ENCODE peak calls at places on chromosomes 16 and 17, in five cellular contexts. Z, R, K, T and M are unnamed samples.

GRCh38 chr16:83113317-83113716 is 486.5 kb downstream of the CDH13 start:
- DNase-seq in Z (no peak), T (no peak), R (peak; percentile 49), K (peak; percentile 59), M (no peak)

GRCh38 chr17:34163681-34164080 is 91.4 kb upstream of the CCL2 start:
- DNase-seq in R (peak; percentile 19), K (peak; percentile 81), T (no peak), Z (no peak), M (no peak)

GRCh38 chr16:10180771-10181163 is 1.5 kb downstream of the GRIN2A start:
- DNase-seq in K (peak; percentile 82), R (peak; percentile 7), T (no peak), Z (no peak), M (no peak)

GRCh38 chr17:7046127-7046724 is 2.3 kb upstream of the SLC16A11 start:
- DNase-seq in T (peak; percentile 92), R (no peak), Z (peak; percentile 85), K (peak; percentile 78), M (no peak)

GRCh38 chr16:20051147-20051546 is 22.5 kb downstream of the GPR139 start:
- DNase-seq in R (no peak), Z (no peak), T (no peak), K (no peak), M (no peak)

GRCh38 chr17:64025732-64026294 is 5.4 kb upstream of the ICAM2 start:
- DNase-seq in K (peak; percentile 89), T (peak; percentile 90), Z (peak; percentile 85), R (peak; percentile 88), M (peak; percentile 95)

GRCh38 chr17:3527896-3528603 is 29.6 kb downstream of the TRPV3 start:
- DNase-seq in R (no peak), K (no peak), T (no peak), Z (no peak), M (no peak)

GRCh38 chr17:47931848-47932247 is 9.5 kb upstream of the PNPO start:
- DNase-seq in K (no peak), Z (no peak), T (no peak), R (no peak), M (no peak)

GRCh38 chr16:50467559-50467942 is 80.6 kb upstream of the NKD1 start:
- DNase-seq in K (no peak), R (no peak), Z (no peak), T (no peak), M (no peak)
- H3K4me3 ChIP-seq in K (peak overlapping the region; percentile 18), R (no peak overlapping the region), Z (no peak overlapping the region), T (peak overlapping the region; percentile 33), M (no peak overlapping the region)

GRCh38 chr16:31875112-31875803 is 1.7 kb downstream of the ZNF267 start:
- DNase-seq in Z (no peak), R (no peak), T (no peak), K (peak; percentile 15), M (no peak)

GRCh38 chr16:31876955-31877828 is 3.6 kb downstream of the ZNF267 start:
- DNase-seq in Z (no peak), T (no peak), K (no peak), R (no peak), M (peak; percentile 49)

GRCh38 chr16:31873556-31874353 is at the start of gene ZNF267:
- DNase-seq in K (peak; percentile 96), T (peak; percentile 95), R (peak; percentile 95), Z (peak; percentile 96), M (peak; percentile 93)

GRCh38 chr16:31872201-31872600 is 1.4 kb upstream of the ZNF267 start:
- DNase-seq in K (no peak), R (no peak), Z (no peak), T (no peak), M (no peak)

GRCh38 chr16:31874354-31875111 is 926 bp downstream of the ZNF267 start:
- DNase-seq in R (no peak), K (no peak), Z (no peak), T (no peak), M (no peak)
- H3K4me1 ChIP-seq in R (peaks cover 52% of the 10 kb centered on the region), K (peaks cover 4% of the 10 kb centered on the region), Z (peaks cover 90% of the 10 kb centered on the region), T (peaks cover 56% of the 10 kb centered on the region), M (peaks cover 66% of the 10 kb centered on the region)

DNA sequence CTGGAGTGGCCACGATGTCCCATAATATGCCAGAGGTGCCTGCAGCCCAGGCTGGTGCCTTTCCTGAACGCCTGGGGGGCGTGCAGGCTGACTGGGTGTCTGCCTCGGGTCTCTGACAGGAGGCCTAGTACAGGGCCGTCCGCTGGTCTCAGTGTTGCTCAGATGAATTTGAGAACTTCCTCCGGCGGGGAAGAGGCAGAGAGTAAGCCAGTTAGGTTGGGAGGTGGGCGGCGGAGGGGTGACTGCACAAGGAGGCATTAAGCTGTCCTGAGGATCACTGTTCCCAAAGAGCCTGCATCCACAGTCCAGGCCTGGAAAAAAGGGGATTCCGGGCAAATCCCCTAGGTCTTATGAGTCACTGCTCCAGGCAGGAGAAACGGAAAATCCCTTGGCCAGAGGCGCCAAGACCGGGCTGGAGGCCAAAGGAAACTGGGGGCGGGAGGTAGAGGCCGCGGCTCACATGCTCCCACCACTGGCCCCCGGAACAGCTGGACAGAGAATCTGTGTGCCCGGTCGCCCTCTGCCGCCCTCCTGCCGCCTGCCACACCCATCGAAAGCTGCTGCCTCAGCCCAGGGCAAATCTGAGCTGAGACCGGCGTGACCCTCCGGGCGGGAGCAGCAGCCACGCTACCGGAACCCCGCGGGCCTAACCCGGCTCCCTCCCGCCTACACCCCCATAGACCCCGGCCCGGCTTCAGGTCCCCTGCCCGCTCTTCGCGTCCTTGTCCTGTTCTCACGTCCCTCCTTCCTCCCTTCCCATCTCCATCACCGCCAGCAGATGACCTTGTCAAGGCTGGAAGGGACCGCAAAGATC is 1.2 kb downstream of the TRIM47 start:
- DNase-seq in Z (peak; percentile 93), K (peak; percentile 44), T (peak; percentile 85), R (no peak), M (peak; percentile 35)
- H3K4me3 ChIP-seq in Z (peak overlapping the region; percentile 74), K (peak overlapping the region; percentile 12), T (peak overlapping the region; percentile 67), R (no peak overlapping the region), M (peak overlapping the region; percentile 60)

GRCh38 chr17:75552425-75552824 is 26.9 kb downstream of the LLGL2 start:
- DNase-seq in R (no peak), Z (no peak), K (no peak), T (no peak), M (no peak)
- H3K4me1 ChIP-seq in R (no peaks in the 10 kb centered on the region), Z (peaks cover 6% of the 10 kb centered on the region), K (peaks cover 7% of the 10 kb centered on the region), T (peaks cover 18% of the 10 kb centered on the region), M (no peaks in the 10 kb centered on the region)

GRCh38 chr17:81181811-81182185 is 15.8 kb upstream of the AATK start:
- DNase-seq in K (no peak), T (no peak), R (no peak), Z (no peak), M (no peak)
- H3K4me3 ChIP-seq in K (no peak overlapping the region), T (no peak overlapping the region), R (no peak overlapping the region), Z (no peak overlapping the region), M (no peak overlapping the region)